ENCODE peak calls at places on chromosomes 13 and 19, in seven cellular contexts. One of them, this sample, is unnamed.

GRCh38 chr19:1154731-1155351 is 19.2 kb downstream of the SBNO2 start:
- DNase-seq in thoracic aorta: peak
- DNase-seq in NCI-H1092 treated with DMSO at 0.1 percent for 48 hours: no peak
- DNase-seq in posterior cingulate gyrus: no peak
- DNase-seq in stimulated activated CD4-positive, alpha-beta T cell treated with anti-CD3 and anti-CD28 coated beads, Interleukin-2, amount 100 ng/mL, for 24 hours: no peak
- DNase-seq in EL: peak
- DNase-seq in foreskin fibroblast: peak
- DNase-seq in this sample: no peak

GRCh38 chr13:111853766-111854165 is 213.2 kb upstream of the SOX1 start:
- DNase-seq in thoracic aorta: no peak
- DNase-seq in NCI-H1092 treated with DMSO at 0.1 percent for 48 hours: peak
- DNase-seq in posterior cingulate gyrus: no peak
- DNase-seq in stimulated activated CD4-positive, alpha-beta T cell treated with anti-CD3 and anti-CD28 coated beads, Interleukin-2, amount 100 ng/mL, for 24 hours: no peak
- DNase-seq in EL: no peak
- DNase-seq in foreskin fibroblast: no peak
- DNase-seq in this sample: peak

GRCh38 chr13:23159587-23160240 is 21.1 kb upstream of the SGCG start:
- DNase-seq in thoracic aorta: no peak
- DNase-seq in NCI-H1092 treated with DMSO at 0.1 percent for 48 hours: no peak
- DNase-seq in posterior cingulate gyrus: no peak
- DNase-seq in stimulated activated CD4-positive, alpha-beta T cell treated with anti-CD3 and anti-CD28 coated beads, Interleukin-2, amount 100 ng/mL, for 24 hours: no peak
- DNase-seq in EL: no peak
- DNase-seq in foreskin fibroblast: peak
- DNase-seq in this sample: no peak

GRCh38 chr13:78604782-78605611 is 1.6 kb upstream of the POU4F1 start:
- DNase-seq in thoracic aorta: no peak
- DNase-seq in NCI-H1092 treated with DMSO at 0.1 percent for 48 hours: peak
- DNase-seq in posterior cingulate gyrus: no peak
- DNase-seq in stimulated activated CD4-positive, alpha-beta T cell treated with anti-CD3 and anti-CD28 coated beads, Interleukin-2, amount 100 ng/mL, for 24 hours: no peak
- DNase-seq in EL: peak
- DNase-seq in foreskin fibroblast: peak
- DNase-seq in this sample: peak

GRCh38 chr19:35208121-35208520 is 20.4 kb downstream of the FAM187B start:
- DNase-seq in thoracic aorta: no peak
- DNase-seq in NCI-H1092 treated with DMSO at 0.1 percent for 48 hours: no peak
- DNase-seq in posterior cingulate gyrus: no peak
- DNase-seq in stimulated activated CD4-positive, alpha-beta T cell treated with anti-CD3 and anti-CD28 coated beads, Interleukin-2, amount 100 ng/mL, for 24 hours: peak
- DNase-seq in EL: no peak
- DNase-seq in foreskin fibroblast: no peak
- DNase-seq in this sample: no peak

GRCh38 chr19:17244618-17245534 is 843 bp downstream of the NR2F6 start:
- DNase-seq in thoracic aorta: no peak
- DNase-seq in NCI-H1092 treated with DMSO at 0.1 percent for 48 hours: no peak
- DNase-seq in posterior cingulate gyrus: no peak
- DNase-seq in stimulated activated CD4-positive, alpha-beta T cell treated with anti-CD3 and anti-CD28 coated beads, Interleukin-2, amount 100 ng/mL, for 24 hours: no peak
- DNase-seq in EL: no peak
- DNase-seq in foreskin fibroblast: peak
- DNase-seq in this sample: no peak

GRCh38 chr13:67119481-67119883 is 110.7 kb downstream of the PCDH9 start:
- DNase-seq in thoracic aorta: no peak
- DNase-seq in NCI-H1092 treated with DMSO at 0.1 percent for 48 hours: no peak
- DNase-seq in posterior cingulate gyrus: no peak
- DNase-seq in stimulated activated CD4-positive, alpha-beta T cell treated with anti-CD3 and anti-CD28 coated beads, Interleukin-2, amount 100 ng/mL, for 24 hours: no peak
- DNase-seq in EL: peak
- DNase-seq in foreskin fibroblast: peak
- DNase-seq in this sample: no peak

GRCh38 chr19:16584825-16585801 is 12.9 kb upstream of the SLC35E1 start:
- DNase-seq in thoracic aorta: no peak
- DNase-seq in NCI-H1092 treated with DMSO at 0.1 percent for 48 hours: no peak
- DNase-seq in posterior cingulate gyrus: no peak
- DNase-seq in stimulated activated CD4-positive, alpha-beta T cell treated with anti-CD3 and anti-CD28 coated beads, Interleukin-2, amount 100 ng/mL, for 24 hours: no peak
- DNase-seq in EL: no peak
- DNase-seq in foreskin fibroblast: peak
- DNase-seq in this sample: no peak

GRCh38 chr13:106152047-106152446 is 383.4 kb downstream of the EFNB2 start:
- DNase-seq in thoracic aorta: no peak
- DNase-seq in NCI-H1092 treated with DMSO at 0.1 percent for 48 hours: no peak
- DNase-seq in posterior cingulate gyrus: no peak
- DNase-seq in stimulated activated CD4-positive, alpha-beta T cell treated with anti-CD3 and anti-CD28 coated beads, Interleukin-2, amount 100 ng/mL, for 24 hours: no peak
- DNase-seq in EL: no peak
- DNase-seq in foreskin fibroblast: no peak
- DNase-seq in this sample: no peak

GRCh38 chr13:113047587-113047986 is 58.0 kb upstream of the F7 start:
- DNase-seq in thoracic aorta: no peak
- DNase-seq in NCI-H1092 treated with DMSO at 0.1 percent for 48 hours: no peak
- DNase-seq in posterior cingulate gyrus: no peak
- DNase-seq in stimulated activated CD4-positive, alpha-beta T cell treated with anti-CD3 and anti-CD28 coated beads, Interleukin-2, amount 100 ng/mL, for 24 hours: no peak
- DNase-seq in EL: no peak
- DNase-seq in foreskin fibroblast: no peak
- DNase-seq in this sample: no peak

GRCh38 chr19:41882568-41883462 is at the start of gene ARHGEF1:
- DNase-seq in thoracic aorta: no peak
- DNase-seq in NCI-H1092 treated with DMSO at 0.1 percent for 48 hours: no peak
- DNase-seq in posterior cingulate gyrus: no peak
- DNase-seq in stimulated activated CD4-positive, alpha-beta T cell treated with anti-CD3 and anti-CD28 coated beads, Interleukin-2, amount 100 ng/mL, for 24 hours: peak
- DNase-seq in EL: peak
- DNase-seq in foreskin fibroblast: peak
- DNase-seq in this sample: no peak

GRCh38 chr13:47908200-47908902 is 92.7 kb downstream of the SUCLA2 start:
- DNase-seq in thoracic aorta: no peak
- DNase-seq in NCI-H1092 treated with DMSO at 0.1 percent for 48 hours: no peak
- DNase-seq in posterior cingulate gyrus: no peak
- DNase-seq in stimulated activated CD4-positive, alpha-beta T cell treated with anti-CD3 and anti-CD28 coated beads, Interleukin-2, amount 100 ng/mL, for 24 hours: no peak
- DNase-seq in EL: peak
- DNase-seq in foreskin fibroblast: peak
- DNase-seq in this sample: no peak

GRCh38 chr13:113638173-113638746 is 19.7 kb downstream of the ATP4B start:
- DNase-seq in thoracic aorta: no peak
- DNase-seq in NCI-H1092 treated with DMSO at 0.1 percent for 48 hours: no peak
- DNase-seq in posterior cingulate gyrus: no peak
- DNase-seq in stimulated activated CD4-positive, alpha-beta T cell treated with anti-CD3 and anti-CD28 coated beads, Interleukin-2, amount 100 ng/mL, for 24 hours: no peak
- DNase-seq in EL: no peak
- DNase-seq in foreskin fibroblast: no peak
- DNase-seq in this sample: no peak

GRCh38 chr19:33381101-33381500 is 7.6 kb downstream of the CEBPG start:
- DNase-seq in thoracic aorta: no peak
- DNase-seq in NCI-H1092 treated with DMSO at 0.1 percent for 48 hours: no peak
- DNase-seq in posterior cingulate gyrus: no peak
- DNase-seq in stimulated activated CD4-positive, alpha-beta T cell treated with anti-CD3 and anti-CD28 coated beads, Interleukin-2, amount 100 ng/mL, for 24 hours: no peak
- DNase-seq in EL: no peak
- DNase-seq in foreskin fibroblast: no peak
- DNase-seq in this sample: no peak

GRCh38 chr19:1258161-1258492 is 9.7 kb downstream of the MIDN start:
- DNase-seq in thoracic aorta: no peak
- DNase-seq in NCI-H1092 treated with DMSO at 0.1 percent for 48 hours: no peak
- DNase-seq in posterior cingulate gyrus: no peak
- DNase-seq in stimulated activated CD4-positive, alpha-beta T cell treated with anti-CD3 and anti-CD28 coated beads, Interleukin-2, amount 100 ng/mL, for 24 hours: no peak
- DNase-seq in EL: no peak
- DNase-seq in foreskin fibroblast: no peak
- DNase-seq in this sample: no peak

GRCh38 chr13:90686438-90686837 is 661.0 kb upstream of the MIR17HG start:
- DNase-seq in thoracic aorta: no peak
- DNase-seq in NCI-H1092 treated with DMSO at 0.1 percent for 48 hours: no peak
- DNase-seq in posterior cingulate gyrus: no peak
- DNase-seq in stimulated activated CD4-positive, alpha-beta T cell treated with anti-CD3 and anti-CD28 coated beads, Interleukin-2, amount 100 ng/mL, for 24 hours: no peak
- DNase-seq in EL: peak
- DNase-seq in foreskin fibroblast: peak
- DNase-seq in this sample: no peak

GRCh38 chr13:26660761-26661160 is 99.8 kb downstream of the GPR12 start:
- DNase-seq in thoracic aorta: no peak
- DNase-seq in NCI-H1092 treated with DMSO at 0.1 percent for 48 hours: no peak
- DNase-seq in posterior cingulate gyrus: no peak
- DNase-seq in stimulated activated CD4-positive, alpha-beta T cell treated with anti-CD3 and anti-CD28 coated beads, Interleukin-2, amount 100 ng/mL, for 24 hours: no peak
- DNase-seq in EL: no peak
- DNase-seq in foreskin fibroblast: no peak
- DNase-seq in this sample: no peak

GRCh38 chr13:40672310-40673060 is 6.0 kb upstream of the FOXO1 start:
- DNase-seq in thoracic aorta: no peak
- DNase-seq in NCI-H1092 treated with DMSO at 0.1 percent for 48 hours: peak
- DNase-seq in posterior cingulate gyrus: no peak
- DNase-seq in stimulated activated CD4-positive, alpha-beta T cell treated with anti-CD3 and anti-CD28 coated beads, Interleukin-2, amount 100 ng/mL, for 24 hours: peak
- DNase-seq in EL: peak
- DNase-seq in foreskin fibroblast: peak
- DNase-seq in this sample: peak

GRCh38 chr19:46015080-46015960 is 7.5 kb downstream of the PGLYRP1 start:
- DNase-seq in thoracic aorta: no peak
- DNase-seq in NCI-H1092 treated with DMSO at 0.1 percent for 48 hours: peak
- DNase-seq in posterior cingulate gyrus: peak
- DNase-seq in stimulated activated CD4-positive, alpha-beta T cell treated with anti-CD3 and anti-CD28 coated beads, Interleukin-2, amount 100 ng/mL, for 24 hours: peak
- DNase-seq in EL: peak
- DNase-seq in foreskin fibroblast: peak
- DNase-seq in this sample: peak

This sample was measured in DMS153.